ENCODE peak calls at places on chromosomes 5 and 9, in six cellular contexts. One of them, this sample, is unnamed.

GRCh38 chr9:22622823-22623222 is 176.2 kb downstream of the DMRTA1 start:
- DNase-seq in hepatocyte: no peak
- DNase-seq in AG04450: peak
- DNase-seq in CD8-positive, alpha-beta T cell: no peak
- DNase-seq in neuronal stem cell: no peak
- DNase-seq in ELF-1: no peak
- DNase-seq in this sample: no peak

GRCh38 chr9:92486371-92486770 is 4.1 kb upstream of the ASPN start:
- DNase-seq in hepatocyte: no peak
- DNase-seq in AG04450: no peak
- DNase-seq in CD8-positive, alpha-beta T cell: no peak
- DNase-seq in neuronal stem cell: no peak
- DNase-seq in ELF-1: no peak
- DNase-seq in this sample: no peak

GRCh38 chr5:53063176-53063575 is 46.4 kb downstream of the MOCS2 start:
- DNase-seq in hepatocyte: no peak
- DNase-seq in AG04450: no peak
- DNase-seq in CD8-positive, alpha-beta T cell: no peak
- DNase-seq in neuronal stem cell: no peak
- DNase-seq in ELF-1: no peak
- DNase-seq in this sample: no peak

GRCh38 chr9:133914483-133915342 is 77.4 kb downstream of the VAV2 start:
- DNase-seq in hepatocyte: peak
- DNase-seq in AG04450: no peak
- DNase-seq in CD8-positive, alpha-beta T cell: no peak
- DNase-seq in neuronal stem cell: no peak
- DNase-seq in ELF-1: no peak
- DNase-seq in this sample: no peak

GRCh38 chr5:93186031-93186682 is 394.9 kb downstream of the NR2F1-AS1 start:
- DNase-seq in hepatocyte: no peak
- DNase-seq in AG04450: no peak
- DNase-seq in CD8-positive, alpha-beta T cell: no peak
- DNase-seq in neuronal stem cell: no peak
- DNase-seq in ELF-1: no peak
- DNase-seq in this sample: peak

GRCh38 chr5:157457391-157457790 is 2.6 kb upstream of the NIPAL4 start:
- DNase-seq in hepatocyte: no peak
- DNase-seq in AG04450: no peak
- DNase-seq in CD8-positive, alpha-beta T cell: no peak
- DNase-seq in neuronal stem cell: no peak
- DNase-seq in ELF-1: no peak
- DNase-seq in this sample: no peak

GRCh38 chr5:16037121-16037520 is 142.5 kb downstream of the MARCHF11 start:
- DNase-seq in hepatocyte: no peak
- DNase-seq in AG04450: no peak
- DNase-seq in CD8-positive, alpha-beta T cell: no peak
- DNase-seq in neuronal stem cell: no peak
- DNase-seq in ELF-1: no peak
- DNase-seq in this sample: no peak

GRCh38 chr5:108735790-108736189 is 11.9 kb upstream of the FER start:
- DNase-seq in hepatocyte: peak
- DNase-seq in AG04450: no peak
- DNase-seq in CD8-positive, alpha-beta T cell: no peak
- DNase-seq in neuronal stem cell: no peak
- DNase-seq in ELF-1: no peak
- DNase-seq in this sample: no peak

GRCh38 chr5:180222056-180222455 is 13.0 kb upstream of the RASGEF1C start:
- DNase-seq in hepatocyte: no peak
- DNase-seq in AG04450: no peak
- DNase-seq in CD8-positive, alpha-beta T cell: no peak
- DNase-seq in neuronal stem cell: no peak
- DNase-seq in ELF-1: no peak
- DNase-seq in this sample: no peak

GRCh38 chr5:91077623-91078022 is 305.5 kb downstream of the ARRDC3 start:
- DNase-seq in hepatocyte: no peak
- DNase-seq in AG04450: no peak
- DNase-seq in CD8-positive, alpha-beta T cell: no peak
- DNase-seq in neuronal stem cell: no peak
- DNase-seq in ELF-1: no peak
- DNase-seq in this sample: no peak

GRCh38 chr5:160071521-160072299 is 47.5 kb downstream of the PWWP2A start:
- DNase-seq in hepatocyte: peak
- DNase-seq in AG04450: no peak
- DNase-seq in CD8-positive, alpha-beta T cell: no peak
- DNase-seq in neuronal stem cell: no peak
- DNase-seq in ELF-1: no peak
- DNase-seq in this sample: no peak

GRCh38 chr9:132244582-132245455 is 83.0 kb downstream of the NTNG2 start:
- DNase-seq in hepatocyte: no peak
- DNase-seq in AG04450: no peak
- DNase-seq in CD8-positive, alpha-beta T cell: no peak
- DNase-seq in neuronal stem cell: no peak
- DNase-seq in ELF-1: peak
- DNase-seq in this sample: no peak

GRCh38 chr5:137896560-137896959 is 7.3 kb downstream of the PKD2L2 start:
- DNase-seq in hepatocyte: no peak
- DNase-seq in AG04450: no peak
- DNase-seq in CD8-positive, alpha-beta T cell: no peak
- DNase-seq in neuronal stem cell: no peak
- DNase-seq in ELF-1: peak
- DNase-seq in this sample: no peak

GRCh38 chr9:87711857-87712800 is 13.8 kb upstream of the CTSL start:
- DNase-seq in hepatocyte: peak
- DNase-seq in AG04450: no peak
- DNase-seq in CD8-positive, alpha-beta T cell: no peak
- DNase-seq in neuronal stem cell: no peak
- DNase-seq in ELF-1: peak
- DNase-seq in this sample: peak

GRCh38 chr5:164252-164651 is 27.0 kb upstream of the LRRC14B start:
- DNase-seq in hepatocyte: no peak
- DNase-seq in AG04450: no peak
- DNase-seq in CD8-positive, alpha-beta T cell: no peak
- DNase-seq in neuronal stem cell: no peak
- DNase-seq in ELF-1: no peak
- DNase-seq in this sample: no peak

GRCh38 chr9:22105005-22105722 is 96.1 kb upstream of the CDKN2B start:
- DNase-seq in hepatocyte: no peak
- DNase-seq in AG04450: no peak
- DNase-seq in CD8-positive, alpha-beta T cell: no peak
- DNase-seq in neuronal stem cell: no peak
- DNase-seq in ELF-1: no peak
- DNase-seq in this sample: no peak

GRCh38 chr5:1204693-1205242 is 3.4 kb downstream of the SLC6A19 start:
- DNase-seq in hepatocyte: peak
- DNase-seq in AG04450: no peak
- DNase-seq in CD8-positive, alpha-beta T cell: no peak
- DNase-seq in neuronal stem cell: peak
- DNase-seq in ELF-1: peak
- DNase-seq in this sample: peak